ENCODE peak calls at places on chromosomes 7 and 10, in eight cellular contexts. U is cardiac muscle cell, T is PC-3, R is uterus, Z is A549, J is neural progenitor cell, W is lung, D is prostate gland. F is an unnamed sample.

GRCh38 chr7:34451923-34452322 is 206.1 kb upstream of the NPSR1 start:
- DNase-seq in U (peak; percentile 82), T (peak; percentile 17), R (no peak), Z (no peak), J (no peak), W (no peak), D (no peak), F (peak; percentile 51)

GRCh38 chr7:1754345-1754908 is 84.3 kb downstream of the ELFN1 start:
- DNase-seq in U (no peak), T (no peak), R (no peak), Z (no peak), J (no peak), W (no peak), D (no peak), F (no peak)

GRCh38 chr7:34575006-34575405 is 83.0 kb upstream of the NPSR1 start:
- DNase-seq in U (no peak), T (no peak), R (no peak), Z (no peak), J (no peak), W (no peak), D (no peak), F (no peak)

GRCh38 chr10:61139230-61139928 is 195.4 kb upstream of the RHOBTB1 start:
- DNase-seq in U (no peak), T (no peak), R (no peak), Z (no peak), J (no peak), W (no peak), D (no peak), F (no peak)

GRCh38 chr10:22246680-22247391 is 29.0 kb upstream of the EBLN1 start:
- DNase-seq in U (peak; percentile 98), T (peak; percentile 95), R (no peak), Z (peak; percentile 83), J (no peak), W (no peak), D (no peak), F (peak; percentile 96)

GRCh38 chr10:16662889-16663288 is 141.2 kb upstream of the C1QL3 start:
- DNase-seq in U (no peak), T (no peak), R (no peak), Z (no peak), J (no peak), W (no peak), D (no peak), F (no peak)

GRCh38 chr10:103062854-103063642 is 130.0 kb downstream of the NT5C2 start:
- DNase-seq in U (no peak), T (peak; percentile 27), R (no peak), Z (no peak), J (no peak), W (no peak), D (no peak), F (no peak)

GRCh38 chr7:158123753-158124152 is 463.9 kb downstream of the PTPRN2 start:
- DNase-seq in U (no peak), T (no peak), R (no peak), Z (no peak), J (no peak), W (no peak), D (no peak), F (no peak)

GRCh38 chr7:6175642-6176041 is 96.8 kb downstream of the CYTH3 start:
- DNase-seq in U (peak; percentile 82), T (peak; percentile 71), R (no peak), Z (no peak), J (no peak), W (no peak), D (no peak), F (no peak)

GRCh38 chr10:6215683-6216484 is 13.2 kb downstream of the PFKFB3 start:
- DNase-seq in U (no peak), T (no peak), R (no peak), Z (no peak), J (no peak), W (no peak), D (no peak), F (peak; percentile 20)

GRCh38 chr10:73909716-73910115 is 1.2 kb upstream of the PLAU start:
- DNase-seq in U (no peak), T (no peak), R (no peak), Z (no peak), J (no peak), W (no peak), D (no peak), F (no peak)
- H3K27ac ChIP-seq in U (no peak overlapping the region), T (peak overlapping the region; percentile 78), R (peak overlapping the region; percentile 65), Z (peak overlapping the region; percentile 91), J (no peak overlapping the region), W (no peak overlapping the region), D (no peak overlapping the region), F (peak overlapping the region; percentile 99)

DNA sequence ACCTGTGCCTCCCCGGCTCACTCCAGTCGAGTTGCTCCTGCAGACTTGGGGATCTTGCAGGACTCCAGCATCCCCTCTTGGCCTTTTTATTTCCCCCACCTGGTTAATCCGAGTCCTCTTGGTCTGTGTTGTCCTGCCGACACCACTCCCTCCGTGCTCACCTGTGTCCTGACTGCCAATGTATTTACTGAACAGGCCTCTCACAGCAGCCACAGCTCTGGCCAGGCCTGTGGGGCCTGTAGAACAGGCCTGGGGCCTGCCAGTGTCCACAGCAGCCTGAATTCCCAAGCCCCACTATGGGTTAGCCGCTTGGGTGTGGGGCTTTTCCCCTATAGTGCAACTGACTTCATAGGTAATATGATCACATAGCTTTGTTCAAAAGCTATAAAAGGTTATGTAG is 46.3 kb downstream of the ZNF467 start:
- DNase-seq in U (no peak), T (no peak), R (no peak), Z (no peak), J (no peak), W (no peak), D (peak; percentile 70), F (no peak)
- TF ChIP-seq CTCF in U (no peak), T (no peak), R (no peak), Z (no peak), J (no peak), W (no peak), D (no peak), F (no peak)

GRCh38 chr7:77326131-77326530 is 90.0 kb downstream of the GSAP start:
- DNase-seq in U (no peak), T (peak; percentile 61), R (no peak), Z (no peak), J (no peak), W (no peak), D (no peak), F (no peak)
- H3K4me1 ChIP-seq in U (peaks cover 9% of the 10 kb centered on the region), T (peaks cover 53% of the 10 kb centered on the region), R (peaks cover 8% of the 10 kb centered on the region), Z (peaks cover 12% of the 10 kb centered on the region), J (no peaks in the 10 kb centered on the region), W (peaks cover 3% of the 10 kb centered on the region), D (no peaks in the 10 kb centered on the region), F (peaks cover 17% of the 10 kb centered on the region)

DNA sequence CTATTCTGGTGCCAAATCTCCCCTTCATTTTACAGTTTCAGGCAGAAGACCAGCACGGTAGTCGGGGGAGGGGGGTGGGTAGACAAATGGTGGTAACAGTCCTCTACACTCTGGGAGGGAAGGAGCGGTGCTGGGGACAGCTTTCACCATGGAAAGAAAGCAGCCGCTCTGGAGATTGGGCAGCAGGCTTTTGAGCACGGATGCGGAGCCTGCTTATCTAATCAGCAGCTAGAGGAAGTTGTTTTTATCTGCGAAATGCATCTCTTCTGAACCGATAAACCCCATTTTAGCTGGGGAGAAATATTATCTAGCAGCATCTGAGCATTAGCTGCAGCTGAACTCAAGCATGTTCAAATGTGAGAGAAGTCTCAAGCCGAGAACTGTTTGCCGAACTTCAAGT is 28.8 kb downstream of the IKZF1 start:
- DNase-seq in U (no peak), T (no peak), R (no peak), Z (no peak), J (peak; percentile 35), W (no peak), D (no peak), F (no peak)
- H3K27ac ChIP-seq in U (no peak overlapping the region), T (no peak overlapping the region), R (no peak overlapping the region), Z (no peak overlapping the region), J (no peak overlapping the region), W (no peak overlapping the region), D (no peak overlapping the region), F (no peak overlapping the region)

DNA sequence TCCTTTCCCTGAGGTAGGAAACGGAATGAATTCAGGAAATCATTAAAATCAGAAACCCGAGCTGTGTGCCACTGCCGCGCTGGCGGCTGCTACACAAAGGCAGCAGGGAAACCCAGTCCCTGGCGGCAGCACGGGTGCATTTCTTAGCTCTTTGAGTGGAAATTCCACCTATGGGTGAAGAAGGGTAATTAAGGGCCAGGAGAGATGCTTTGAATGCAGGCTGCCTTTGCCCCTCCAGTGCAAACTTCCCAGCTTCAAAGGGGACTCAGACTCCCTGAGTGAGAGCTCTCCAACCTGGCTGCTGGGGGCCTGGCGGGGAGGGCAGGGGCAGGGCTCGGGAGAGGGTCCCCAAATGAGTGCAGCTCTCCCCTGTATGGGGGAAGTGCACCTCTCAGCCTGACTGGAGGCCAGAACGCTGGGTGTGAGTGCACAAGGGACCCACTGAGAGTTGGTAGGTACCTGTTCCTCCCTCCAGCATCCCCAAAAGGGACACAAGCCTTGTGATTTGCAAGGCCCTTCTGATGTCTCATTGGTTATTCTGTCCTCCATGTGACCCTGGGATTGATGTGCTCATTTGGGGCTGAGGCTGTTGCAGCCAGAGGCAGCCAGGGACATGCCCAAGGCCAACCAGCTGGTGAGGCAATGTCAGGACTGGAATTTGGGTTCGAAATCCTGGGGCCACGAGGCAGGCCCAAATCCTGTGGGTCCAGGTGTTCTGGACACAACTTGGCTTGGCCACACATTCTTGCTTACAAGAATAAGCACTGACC is 16.3 kb upstream of the ZMIZ1 start:
- DNase-seq in U (peak; percentile 22), T (peak; percentile 89), R (peak; percentile 8), Z (peak; percentile 60), J (peak; percentile 80), W (no peak), D (no peak), F (no peak)
- TF ChIP-seq CTCF in U (peak; percentile 7), T (peak; percentile 91), R (no peak), Z (no peak), J (peak; percentile 57), W (peak; percentile 23), D (no peak), F (peak; percentile 45)

DNA sequence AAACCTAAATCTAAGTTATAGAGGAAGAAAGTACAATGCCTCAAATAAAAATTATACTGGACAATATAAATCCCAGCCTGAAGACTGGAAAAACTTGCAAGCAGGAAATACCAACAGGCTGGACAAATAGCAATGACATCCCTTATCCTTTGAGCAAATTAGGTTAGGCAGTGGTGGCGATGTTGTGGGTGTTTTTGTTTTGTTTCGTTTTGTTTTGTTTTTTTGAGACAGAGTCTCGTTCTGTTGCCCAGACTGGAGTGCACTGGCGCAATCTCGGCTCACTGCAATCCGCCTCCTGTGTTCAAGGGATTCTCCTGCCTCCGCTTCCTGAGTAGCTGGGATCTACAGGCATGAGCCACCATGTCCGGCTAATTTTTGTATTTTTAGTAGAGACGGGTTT is 57.3 kb upstream of the TES start:
- DNase-seq in U (no peak), T (no peak), R (no peak), Z (no peak), J (no peak), W (no peak), D (no peak), F (no peak)
- H3K4me1 ChIP-seq in U (no peaks in the 10 kb centered on the region), T (peaks cover 36% of the 10 kb centered on the region), R (no peaks in the 10 kb centered on the region), Z (no peaks in the 10 kb centered on the region), J (peaks cover 6% of the 10 kb centered on the region), W (no peaks in the 10 kb centered on the region), D (no peaks in the 10 kb centered on the region), F (no peaks in the 10 kb centered on the region)

GRCh38 chr7:43135129-43135528 is 22.7 kb downstream of the HECW1 start:
- DNase-seq in U (no peak), T (peak; percentile 64), R (no peak), Z (no peak), J (no peak), W (no peak), D (no peak), F (peak; percentile 79)
- H3K27ac ChIP-seq in U (no peak overlapping the region), T (no peak overlapping the region), R (no peak overlapping the region), Z (no peak overlapping the region), J (no peak overlapping the region), W (no peak overlapping the region), D (no peak overlapping the region), F (no peak overlapping the region)

F was measured in foreskin keratinocyte.